ENCODE peak calls at places on chromosomes 6 and 20, in eight cellular contexts. F is hypothalamus; M is left cardiac atrium; T is neural crest cell; W is lower lobe of right lung; J is AG08395; D is activated CD4-positive, CD25-positive, alpha-beta regulatory T cell; Z is stimulated activated naive CD8-positive, alpha-beta T cell treated with anti-CD3 and anti-CD28 coated beads, Interleukin-15, Interleukin-2, amounts not matched to agents 100 U/mL and 50 U/mL, for 24 hours. U is an unnamed sample.

GRCh38 chr6:105669232-105669631 is 266.4 kb upstream of the PREP start:
- DNase-seq in T (no peak), M (no peak), D (no peak), J (no peak), F (no peak), W (no peak), Z (no peak), U (no peak)

GRCh38 chr20:63138855-63139341 is 77.0 kb downstream of the YTHDF1 start:
- DNase-seq in D (no peak), Z (no peak), T (no peak), J (no peak), F (no peak), W (no peak), M (no peak), U (no peak)

GRCh38 chr20:63955281-63955845 is 853 bp downstream of the UCKL1 start:
- DNase-seq in W (peak), F (peak), D (no peak), M (peak), T (peak), Z (peak), J (peak), U (no peak)

GRCh38 chr6:33685411-33686224 is 25.9 kb downstream of the UQCC2 start:
- DNase-seq in J (no peak), D (no peak), T (no peak), Z (no peak), M (no peak), W (peak), F (no peak), U (no peak)

GRCh38 chr6:73610444-73611275 is 43.1 kb downstream of the SLC17A5 start:
- DNase-seq in W (no peak), F (no peak), J (peak), M (no peak), Z (no peak), D (no peak), T (no peak), U (no peak)

GRCh38 chr20:25863536-25864325 is 167.1 kb upstream of the ZNF337 start:
- DNase-seq in J (no peak), W (peak), M (no peak), Z (no peak), D (peak), F (no peak), T (no peak), U (no peak)

GRCh38 chr20:9054176-9054575 is 14.7 kb upstream of the PLCB4 start:
- DNase-seq in T (no peak), W (no peak), M (no peak), J (peak), F (no peak), Z (no peak), D (no peak), U (no peak)

GRCh38 chr20:25053207-25054132 is 4.5 kb downstream of the ACSS1 start:
- DNase-seq in M (peak), W (no peak), Z (no peak), T (no peak), F (no peak), J (peak), D (no peak), U (no peak)

GRCh38 chr20:2576317-2576727 is 39.9 kb downstream of the TMC2 start:
- DNase-seq in Z (no peak), T (no peak), W (no peak), F (no peak), M (no peak), J (no peak), D (no peak), U (no peak)

GRCh38 chr6:67640462-67640861 is 994.6 kb upstream of the ADGRB3 start:
- DNase-seq in W (no peak), J (no peak), M (no peak), T (no peak), D (no peak), F (no peak), Z (no peak), U (no peak)

GRCh38 chr20:32976746-32977145 is 27.5 kb downstream of the SUN5 start:
- DNase-seq in W (no peak), Z (no peak), T (no peak), F (no peak), D (no peak), J (no peak), M (no peak), U (no peak)

GRCh38 chr20:57473246-57474042 is 51.5 kb downstream of the CTCFL start:
- DNase-seq in J (no peak), W (peak), T (no peak), D (no peak), M (no peak), F (peak), Z (peak), U (no peak)

GRCh38 chr20:44089987-44090674 is 96.9 kb downstream of the JPH2 start:
- DNase-seq in T (peak), J (peak), D (no peak), W (no peak), F (no peak), M (no peak), Z (no peak), U (no peak)

GRCh38 chr20:35293303-35294292 is 1.4 kb upstream of the FAM83C start:
- DNase-seq in F (no peak), D (no peak), M (no peak), Z (no peak), W (no peak), J (no peak), T (no peak), U (no peak)

GRCh38 chr6:165884813-165885765 is 222.0 kb upstream of the PDE10A start:
- DNase-seq in M (peak), D (peak), Z (peak), W (peak), F (peak), T (peak), J (peak), U (peak)

GRCh38 chr20:16712541-16712947 is 17.3 kb upstream of the SNRPB2 start:
- DNase-seq in Z (no peak), W (no peak), T (no peak), J (no peak), F (no peak), M (no peak), D (no peak), U (no peak)

GRCh38 chr20:10447028-10447427 is 11.9 kb downstream of the SLX4IP start:
- DNase-seq in M (no peak), J (peak), F (no peak), T (no peak), W (no peak), D (no peak), Z (peak), U (no peak)

GRCh38 chr20:16349518-16350295 is 223.5 kb downstream of the KIF16B start:
- DNase-seq in Z (no peak), F (no peak), J (peak), W (no peak), D (no peak), M (no peak), T (no peak), U (no peak)

GRCh38 chr6:134347916-134348805 is 30.2 kb upstream of the SGK1 start:
- DNase-seq in F (no peak), D (no peak), M (peak), W (no peak), J (peak), Z (no peak), T (no peak), U (peak)

GRCh38 chr6:56647172-56647762 is 4.6 kb upstream of the DST start:
- DNase-seq in Z (no peak), J (no peak), F (no peak), W (no peak), T (no peak), D (no peak), M (no peak), U (peak)

GRCh38 chr6:133248241-133249001 is 7.3 kb downstream of the EYA4 start:
- DNase-seq in F (no peak), M (no peak), Z (no peak), T (no peak), D (no peak), W (no peak), J (no peak), U (no peak)

GRCh38 chr6:6547111-6547879 is 41.2 kb upstream of the LY86 start:
- DNase-seq in J (peak), D (peak), F (peak), M (peak), W (peak), T (peak), Z (peak), U (peak)

GRCh38 chr20:57326667-57327455 is 2.7 kb upstream of the SPO11 start:
- DNase-seq in J (no peak), W (no peak), F (no peak), T (no peak), D (no peak), M (no peak), Z (no peak), U (peak)

GRCh38 chr6:157631388-157631787 is 191.7 kb upstream of the SNX9 start:
- DNase-seq in F (no peak), W (no peak), D (no peak), J (no peak), M (no peak), Z (no peak), T (no peak), U (no peak)

U was measured in breast epithelium.